ENCODE peak calls at places on chromosomes 5 and 9, in four cellular contexts. Y is HCT116, L is K562, B is SK-N-SH. A is an unnamed sample.
A peak's percentile ranks its signal among the peaks of the same experiment; 100 is the strongest.

GRCh38 chr5:73135021-73135420 is 14.6 kb downstream of the TMEM171 start:
- DNase-seq in Y (no peak), L (no peak), B (no peak), A (no peak)

GRCh38 chr5:136769900-136770684 is 404.7 kb upstream of the TRPC7 start:
- DNase-seq in Y (peak; percentile 33), L (peak; percentile 74), B (peak; percentile 73), A (peak; percentile 48)

GRCh38 chr5:82416506-82416905 is 138.4 kb upstream of the RPS23 start:
- DNase-seq in Y (no peak), L (no peak), B (no peak), A (no peak)

GRCh38 chr5:37533851-37534250 is 154.7 kb downstream of the WDR70 start:
- DNase-seq in Y (peak; percentile 71), L (no peak), B (no peak), A (no peak)

GRCh38 chr5:1917830-1918487 is 35.2 kb upstream of the IRX4 start:
- DNase-seq in Y (no peak), L (no peak), B (no peak), A (no peak)

GRCh38 chr9:130995399-130995941 is 13.5 kb upstream of the LAMC3 start:
- DNase-seq in Y (no peak), L (peak; percentile 68), B (peak; percentile 59), A (no peak)

GRCh38 chr5:103990064-103990463 is 427.5 kb upstream of the NUDT12 start:
- DNase-seq in Y (no peak), L (no peak), B (no peak), A (no peak)

GRCh38 chr5:91235194-91235793 is 147.8 kb downstream of the ARRDC3 start:
- DNase-seq in Y (no peak), L (no peak), B (no peak), A (peak; percentile 61)

GRCh38 chr9:35226685-35227084 is 64.9 kb downstream of the UNC13B start:
- DNase-seq in Y (no peak), L (no peak), B (no peak), A (no peak)

GRCh38 chr5:91024727-91025126 is 358.4 kb downstream of the ARRDC3 start:
- DNase-seq in Y (no peak), L (no peak), B (no peak), A (no peak)

GRCh38 chr5:176788091-176788490 is 22.3 kb upstream of the UNC5A start:
- DNase-seq in Y (no peak), L (no peak), B (no peak), A (no peak)

GRCh38 chr5:177332896-177333260 is 18.6 kb downstream of the LMAN2 start:
- DNase-seq in Y (no peak), L (no peak), B (no peak), A (no peak)

GRCh38 chr5:81601912-81602311 is 149.0 kb downstream of the SSBP2 start:
- DNase-seq in Y (no peak), L (no peak), B (no peak), A (no peak)

GRCh38 chr5:55633574-55634203 is 78.4 kb downstream of the SLC38A9 start:
- DNase-seq in Y (peak; percentile 13), L (no peak), B (no peak), A (no peak)

GRCh38 chr5:180140627-180141006 is 68.4 kb downstream of the RASGEF1C start:
- DNase-seq in Y (no peak), L (no peak), B (peak; percentile 30), A (no peak)

GRCh38 chr9:122007837-122008236 is 85.3 kb downstream of the TTLL11 start:
- DNase-seq in Y (no peak), L (no peak), B (no peak), A (no peak)

GRCh38 chr9:129624168-129624759 is 1.7 kb upstream of the NTMT1 start:
- DNase-seq in Y (peak; percentile 45), L (peak; percentile 78), B (peak; percentile 82), A (peak; percentile 46)

GRCh38 chr9:113464672-113465271 is 1.2 kb downstream of the RGS3 start:
- DNase-seq in Y (no peak), L (no peak), B (no peak), A (no peak)

GRCh38 chr5:18745591-18745987 is 1111.3 kb downstream of the TAF11L14 start:
- DNase-seq in Y (no peak), L (peak; percentile 8), B (no peak), A (peak; percentile 0)

GRCh38 chr5:174609116-174609515 is 115.3 kb upstream of the MSX2 start:
- DNase-seq in Y (peak; percentile 77), L (no peak), B (no peak), A (no peak)

GRCh38 chr9:92749071-92749933 is 15.3 kb downstream of the BICD2 start:
- DNase-seq in Y (no peak), L (no peak), B (peak; percentile 63), A (no peak)

GRCh38 chr5:139985733-139986132 is 57.4 kb downstream of the NRG2 start:
- DNase-seq in Y (peak; percentile 78), L (peak; percentile 64), B (no peak), A (peak; percentile 21)

DNA sequence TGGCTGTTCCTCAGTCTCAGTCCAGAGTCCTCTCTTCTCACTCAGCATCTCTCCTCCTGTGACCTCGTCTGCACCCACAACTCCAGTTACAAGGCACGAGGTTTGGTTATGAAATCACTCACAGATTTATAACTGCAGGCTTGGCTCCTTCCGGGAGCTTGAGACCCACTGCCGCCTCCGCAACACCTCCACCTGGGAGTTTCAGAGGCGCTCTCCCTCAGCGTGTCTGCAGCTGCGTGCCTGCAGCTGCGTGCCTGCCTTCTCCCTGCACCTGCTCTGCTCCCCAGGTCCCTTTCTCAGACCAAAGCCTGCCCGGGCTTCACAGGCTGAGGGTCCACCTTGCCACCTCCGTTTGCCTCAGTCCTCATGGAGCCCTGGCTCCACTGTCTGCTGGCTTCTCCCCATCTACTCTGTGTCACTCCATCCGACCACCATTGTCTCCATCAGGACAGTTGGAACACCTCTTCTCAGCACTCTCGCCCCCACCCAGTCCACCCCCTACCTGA is 51.5 kb downstream of the HRH2 start:
- DNase-seq in Y (no peak), L (no peak), B (no peak), A (no peak)
- TF ChIP-seq ELF1 in Y (no peak), L (no peak), B (no peak), A (no peak)

GRCh38 chr5:79081779-79082178 is 12.2 kb downstream of the BHMT2 start:
- DNase-seq in Y (no peak), L (no peak), B (no peak), A (no peak)

GRCh38 chr5:79088507-79088906 is 18.9 kb downstream of the BHMT2 start:
- DNase-seq in Y (no peak), L (no peak), B (no peak), A (no peak)

GRCh38 chr5:79080804-79081203 is 11.2 kb downstream of the BHMT2 start:
- DNase-seq in Y (no peak), L (no peak), B (no peak), A (peak; percentile 13)

GRCh38 chr5:79091064-79091463 is 20.5 kb upstream of the BHMT start:
- DNase-seq in Y (no peak), L (no peak), B (no peak), A (no peak)

DNA sequence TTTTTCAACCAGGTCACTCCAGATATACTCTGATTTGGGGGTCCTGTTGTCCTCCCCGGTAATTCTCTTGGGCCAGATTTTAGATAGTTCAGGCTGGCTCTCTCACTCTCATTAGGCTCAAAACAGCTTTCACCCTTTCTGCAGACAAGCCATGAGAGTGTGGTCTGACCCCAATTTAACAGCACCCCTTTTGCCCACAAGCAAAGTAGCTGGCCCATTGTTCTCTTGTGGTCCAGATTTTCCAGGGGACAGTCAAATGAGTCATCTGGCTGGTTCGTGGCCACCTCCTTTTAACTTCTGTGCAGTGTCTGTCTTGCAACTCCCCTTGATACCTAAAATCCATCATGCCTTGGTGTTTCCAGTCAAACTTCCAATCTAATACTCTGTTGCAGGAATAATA is 16.5 kb downstream of the BHMT2 start:
- DNase-seq in Y (no peak), L (no peak), B (no peak), A (no peak)
- TF ChIP-seq ELF1 in Y (no peak), L (no peak), B (no peak), A (no peak)

GRCh38 chr5:124289641-124290201 is 456.7 kb downstream of the ZNF608 start:
- DNase-seq in Y (peak; percentile 15), L (no peak), B (no peak), A (peak; percentile 91)

GRCh38 chr5:124285733-124286132 is 460.7 kb downstream of the ZNF608 start:
- DNase-seq in Y (no peak), L (no peak), B (no peak), A (peak; percentile 33)

GRCh38 chr5:124287813-124288212 is 458.6 kb downstream of the ZNF608 start:
- DNase-seq in Y (no peak), L (no peak), B (no peak), A (no peak)

GRCh38 chr5:124289122-124289521 is 457.3 kb downstream of the ZNF608 start:
- DNase-seq in Y (no peak), L (no peak), B (peak; percentile 17), A (no peak)

DNA sequence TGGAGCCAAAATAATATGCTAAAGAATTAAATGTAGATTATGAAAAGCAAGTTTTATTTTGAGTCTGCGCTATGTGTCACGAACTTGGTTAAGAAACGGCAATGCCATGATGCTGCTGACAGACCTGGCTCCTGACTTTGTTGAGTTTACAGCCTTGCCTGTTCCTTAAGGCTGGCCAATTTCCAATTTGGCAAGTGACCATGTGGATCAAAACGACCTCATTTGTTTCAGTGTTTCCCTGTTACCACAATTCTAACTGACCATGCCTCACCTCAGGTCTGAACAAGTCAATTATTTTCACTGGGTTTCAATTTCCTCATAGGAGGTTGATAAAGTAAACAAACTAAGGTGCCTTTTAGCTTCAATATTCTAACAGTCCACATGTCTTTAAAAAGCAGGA is 461.4 kb downstream of the ZNF608 start:
- DNase-seq in Y (no peak), L (no peak), B (no peak), A (no peak)
- TF ChIP-seq ELF1 in Y (no peak), L (no peak), B (no peak), A (no peak)

GRCh38 chr5:150192462-150192861 is 2.6 kb downstream of the SLC6A7 start:
- DNase-seq in Y (no peak), L (no peak), B (no peak), A (no peak)
- TF ChIP-seq ELF1 in Y (no peak), L (no peak), B (no peak), A (no peak)

GRCh38 chr5:111859533-111860270 is 102.7 kb upstream of the NREP start:
- DNase-seq in Y (no peak), L (no peak), B (no peak), A (no peak)
- TF ChIP-seq ELF1 in Y (no peak), L (no peak), B (no peak), A (no peak)

GRCh38 chr9:123953601-123954011 is 23.7 kb upstream of the DENND1A start:
- DNase-seq in Y (no peak), L (no peak), B (no peak), A (no peak)
- TF ChIP-seq ELF1 in Y (no peak), L (no peak), B (no peak), A (no peak)